ENCODE peak calls at places on chromosomes 11 and 22, in eight cellular contexts. W is fibroblast of pulmonary artery; Q is stimulated activated CD4-positive, alpha-beta T cell treated with anti-CD3 and anti-CD28 coated beads, Interleukin-2, amount 100 ng/mL, for 24 hours; S is activated naive CD4-positive, alpha-beta T cell treated with Interleukin-2 at 50 U/mL for 16 hours; F is iris pigment epithelial cell; L is lower lobe of right lung; B is GM18507; Y is cardiac fibroblast. V is an unnamed sample.

GRCh38 chr11:132357811-132358572 is 987.6 kb downstream of the NTM start:
- DNase-seq in W (no peak), S (no peak), F (no peak), L (no peak), Y (no peak), B (no peak), Q (no peak), V (no peak)

GRCh38 chr11:66510271-66510989 is at the start of gene BBS1:
- DNase-seq in Q (peak; percentile 89), F (peak; percentile 79), S (peak; percentile 85), B (peak; percentile 83), Y (peak; percentile 80), L (peak; percentile 92), W (peak; percentile 81), V (peak; percentile 69)

GRCh38 chr11:26522912-26523610 is 49.0 kb downstream of the MUC15 start:
- DNase-seq in Q (no peak), L (no peak), S (no peak), F (peak; percentile 47), W (peak; percentile 43), Y (peak; percentile 62), B (no peak), V (peak; percentile 68)

GRCh38 chr11:58616594-58616993 is 5.9 kb upstream of the CNTF start:
- DNase-seq in W (peak; percentile 89), S (no peak), Y (peak; percentile 93), L (no peak), Q (no peak), F (peak; percentile 97), B (no peak), V (peak; percentile 96)

GRCh38 chr11:117354550-117354949 is 26.9 kb downstream of the CEP164 start:
- DNase-seq in L (no peak), B (no peak), F (no peak), S (no peak), Y (no peak), W (no peak), Q (no peak), V (no peak)

GRCh38 chr11:92380882-92381281 is 156.3 kb downstream of the FAT3 start:
- DNase-seq in F (peak; percentile 11), B (no peak), Q (no peak), S (no peak), Y (peak; percentile 82), L (no peak), W (peak; percentile 53), V (peak; percentile 85)

GRCh38 chr11:61893981-61894380 is 2.6 kb upstream of the FADS3 start:
- DNase-seq in L (no peak), Q (no peak), S (no peak), F (peak; percentile 94), W (peak; percentile 94), Y (peak; percentile 97), B (no peak), V (peak; percentile 95)

GRCh38 chr22:17115311-17115710 is 5.8 kb downstream of the TMEM121B start:
- DNase-seq in F (no peak), L (no peak), Y (no peak), S (no peak), W (no peak), Q (no peak), B (no peak), V (no peak)

GRCh38 chr11:8989411-8989810 is 14.4 kb downstream of the NRIP3 start:
- DNase-seq in Q (no peak), B (no peak), L (no peak), S (no peak), W (peak; percentile 55), F (peak; percentile 23), Y (peak; percentile 33), V (peak; percentile 35)